ENCODE peak calls at places on chromosome 21, in eight cellular contexts. D is vagina, R is heart left ventricle, C is IMR-90, T is transverse colon, U is right lobe of liver, W is ovary, P is uterus. S is an unnamed sample.

GRCh38 chr21:45026833-45027232 is 47.5 kb upstream of the ADARB1 start:
- DNase-seq in D (no peak), R (no peak), C (no peak), T (no peak), U (no peak), W (no peak), P (no peak), S (no peak)

GRCh38 chr21:36694041-36694515 is 4.8 kb upstream of the SIM2 start:
- DNase-seq in D (no peak), R (no peak), C (peak), T (no peak), U (no peak), W (no peak), P (no peak), S (no peak)

GRCh38 chr21:14617836-14618235 is 71.7 kb upstream of the SAMSN1 start:
- DNase-seq in D (no peak), R (no peak), C (no peak), T (no peak), U (no peak), W (no peak), P (no peak), S (no peak)

GRCh38 chr21:31161157-31161556 is 122.9 kb upstream of the KRTAP19-8 start:
- DNase-seq in D (no peak), R (no peak), C (peak), T (no peak), U (no peak), W (no peak), P (no peak), S (peak)

GRCh38 chr21:19541612-19542011 is 1138.0 kb upstream of the TMPRSS15 start:
- DNase-seq in D (no peak), R (no peak), C (no peak), T (no peak), U (no peak), W (no peak), P (no peak), S (no peak)

GRCh38 chr21:45234906-45235305 is 52.8 kb downstream of the POFUT2 start:
- DNase-seq in D (no peak), R (no peak), C (no peak), T (no peak), U (no peak), W (no peak), P (no peak), S (no peak)

GRCh38 chr21:42353623-42354022 is 2.8 kb upstream of the TFF2 start:
- DNase-seq in D (no peak), R (no peak), C (no peak), T (no peak), U (no peak), W (no peak), P (no peak), S (no peak)

GRCh38 chr21:38474796-38475195 is 23.5 kb downstream of the ERG start:
- DNase-seq in D (no peak), R (no peak), C (no peak), T (no peak), U (no peak), W (no peak), P (no peak), S (no peak)

GRCh38 chr21:17560377-17560776 is 47.5 kb downstream of the CXADR start:
- DNase-seq in D (no peak), R (no peak), C (peak), T (no peak), U (no peak), W (no peak), P (no peak), S (no peak)

GRCh38 chr21:46363698-46364097 is 39.7 kb downstream of the PCNT start:
- DNase-seq in D (no peak), R (no peak), C (no peak), T (no peak), U (no peak), W (no peak), P (no peak), S (no peak)
- TF ChIP-seq POLR2A in D (no peak), R (no peak), C (no peak), T (no peak), U (no peak), W (no peak), P (no peak), S (no peak)

GRCh38 chr21:43718872-43719747 is at the start of gene PDXK:
- DNase-seq in D (no peak), R (peak), C (peak), T (peak), U (peak), W (peak), P (peak), S (peak)
- TF ChIP-seq POLR2A in D (peak), R (no peak), C (peak), T (peak), U (peak), W (peak), P (peak), S (peak)

DNA sequence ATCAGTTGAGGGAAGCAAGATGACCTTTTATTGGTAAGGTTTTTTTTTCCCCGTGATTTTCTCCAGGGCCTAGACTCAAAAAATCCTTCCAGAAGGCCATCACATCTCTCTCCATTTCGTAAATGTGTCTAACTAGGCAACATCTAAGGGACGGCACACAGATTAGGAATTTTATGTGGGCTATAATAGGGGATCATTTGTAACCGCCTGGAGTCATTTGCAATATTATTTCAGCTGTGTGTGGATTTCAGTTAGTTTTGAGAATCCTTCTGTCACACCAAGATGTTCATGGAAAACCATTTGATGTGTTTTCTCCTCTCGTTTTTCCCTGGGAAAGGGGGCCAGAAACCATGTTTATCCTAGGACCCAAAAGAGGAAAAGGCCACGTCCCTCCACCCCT is 63.1 kb downstream of the ATP5PO start:
- DNase-seq in D (no peak), R (no peak), C (no peak), T (no peak), U (no peak), W (no peak), P (no peak), S (no peak)
- TF ChIP-seq POLR2A in D (no peak), R (no peak), C (no peak), T (no peak), U (no peak), W (no peak), P (no peak), S (no peak)

DNA sequence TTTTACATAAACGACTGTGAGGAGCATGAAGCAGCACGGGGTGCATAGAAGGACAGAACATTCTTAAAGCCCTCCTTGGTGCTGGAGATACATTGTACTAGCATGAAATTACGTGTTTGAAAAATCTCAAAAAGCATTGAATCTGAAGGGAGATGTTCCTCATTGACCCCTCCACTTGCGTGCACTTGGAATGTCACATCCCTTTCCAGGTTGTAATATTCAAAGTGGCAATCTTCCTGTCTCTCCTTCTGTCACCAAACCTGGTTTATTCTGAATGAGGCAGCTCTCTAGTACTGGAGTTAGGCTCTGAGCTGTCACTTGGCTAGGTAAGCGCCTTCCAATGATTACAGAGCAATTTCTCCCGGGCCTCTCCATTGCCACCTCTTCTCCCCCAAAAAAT is 901 bp downstream of the DSCAM start:
- DNase-seq in D (no peak), R (no peak), C (no peak), T (no peak), U (no peak), W (no peak), P (no peak), S (no peak)
- TF ChIP-seq POLR2A in D (no peak), R (no peak), C (no peak), T (no peak), U (no peak), W (no peak), P (no peak), S (no peak)

DNA sequence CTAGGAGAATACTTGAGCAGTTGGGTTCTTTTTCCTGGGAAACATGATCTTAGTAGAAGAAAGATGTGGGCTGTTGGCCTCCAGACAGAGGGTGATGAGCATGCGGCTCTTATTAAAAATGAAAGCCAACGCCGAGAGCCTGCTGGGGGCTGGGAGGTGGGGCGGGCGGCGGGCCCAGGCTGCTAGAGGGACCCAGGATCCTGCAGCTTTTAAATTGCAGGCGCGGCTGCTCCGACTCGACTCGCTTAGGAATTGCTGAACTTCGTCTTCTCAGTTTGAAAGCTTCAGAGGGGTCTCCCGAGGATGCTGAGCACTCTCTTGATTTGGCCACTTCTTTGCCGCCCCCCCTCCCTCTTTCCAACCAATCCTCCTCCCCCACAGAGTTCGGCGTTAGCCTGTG is 1.2 kb downstream of the AGPAT3 start:
- DNase-seq in D (no peak), R (peak), C (peak), T (peak), U (no peak), W (peak), P (peak), S (peak)
- TF ChIP-seq POLR2A in D (no peak), R (no peak), C (no peak), T (no peak), U (no peak), W (no peak), P (no peak), S (no peak)

S was measured in H54.